ENCODE peak calls at places on chromosomes 5 and 9, in eight cellular contexts. S, V, P, B, L, J, X and W are unnamed samples.

GRCh38 chr9:74953235-74953741 is 576 bp upstream of the C9orf40 start:
- DNase-seq in J (no peak), X (no peak), S (peak), P (peak), B (no peak), L (no peak), V (no peak), W (no peak)

GRCh38 chr5:107284822-107285510 is 385.8 kb downstream of the EFNA5 start:
- DNase-seq in L (no peak), V (peak), P (no peak), X (no peak), J (no peak), S (no peak), B (no peak), W (no peak)

GRCh38 chr5:116002116-116002906 is 30.0 kb upstream of the ARL14EPL start:
- DNase-seq in V (no peak), B (no peak), J (no peak), X (no peak), S (peak), P (no peak), L (no peak), W (no peak)

GRCh38 chr5:167652690-167653089 is 638.8 kb upstream of the WWC1 start:
- DNase-seq in V (no peak), X (no peak), B (no peak), J (no peak), P (no peak), S (no peak), L (no peak), W (no peak)

GRCh38 chr5:76457685-76458491 is 54.8 kb downstream of the IQGAP2 start:
- DNase-seq in J (no peak), X (no peak), B (no peak), P (no peak), V (no peak), L (no peak), S (no peak), W (no peak)

GRCh38 chr5:20041326-20041977 is 53.5 kb upstream of the CDH18 start:
- DNase-seq in S (peak), P (no peak), V (no peak), X (no peak), B (no peak), J (no peak), L (no peak), W (no peak)

GRCh38 chr5:77076961-77077820 is 9.9 kb downstream of the ZBED3 start:
- DNase-seq in X (no peak), S (peak), B (peak), V (no peak), J (peak), L (no peak), P (no peak), W (no peak)

GRCh38 chr5:55645304-55645703 is 66.8 kb downstream of the SLC38A9 start:
- DNase-seq in V (peak), S (no peak), J (no peak), X (no peak), B (no peak), L (no peak), P (no peak), W (no peak)

GRCh38 chr9:89606049-89606481 is 1.3 kb downstream of the GADD45G start:
- DNase-seq in J (peak), L (peak), V (peak), S (no peak), X (no peak), B (peak), P (no peak), W (no peak)

GRCh38 chr5:172570594-172571334 is 70.3 kb upstream of the NEURL1B start:
- DNase-seq in J (no peak), X (no peak), L (no peak), S (no peak), P (no peak), V (no peak), B (no peak), W (no peak)

GRCh38 chr9:38309324-38310195 is 82.9 kb upstream of the ALDH1B1 start:
- DNase-seq in V (no peak), S (peak), L (peak), X (no peak), J (no peak), P (no peak), B (no peak), W (no peak)

GRCh38 chr5:125372694-125373621 is 626.5 kb upstream of the ZNF608 start:
- DNase-seq in S (peak), X (peak), L (no peak), J (no peak), P (peak), B (peak), V (peak), W (no peak)

GRCh38 chr5:160287378-160288051 is 24.8 kb downstream of the CCNJL start:
- DNase-seq in P (no peak), B (peak), S (no peak), V (peak), L (no peak), J (peak), X (no peak), W (no peak)

GRCh38 chr9:137804908-137805356 is 72.7 kb upstream of the CACNA1B start:
- DNase-seq in V (no peak), J (no peak), P (no peak), L (no peak), B (no peak), S (no peak), X (no peak), W (no peak)

GRCh38 chr5:76145945-76146344 is 62.8 kb downstream of the SV2C start:
- DNase-seq in X (no peak), L (peak), B (peak), J (no peak), V (peak), S (no peak), P (no peak), W (peak)

GRCh38 chr5:142032747-142033631 is 20.2 kb upstream of the GNPDA1 start:
- DNase-seq in V (no peak), J (no peak), B (no peak), X (no peak), S (no peak), P (no peak), L (peak), W (no peak)

GRCh38 chr9:89477395-89477794 is 20.5 kb downstream of the SEMA4D start:
- DNase-seq in J (no peak), L (no peak), X (no peak), P (no peak), S (no peak), V (no peak), B (no peak), W (no peak)

GRCh38 chr9:115456515-115456914 is 338.6 kb upstream of the TNC start:
- DNase-seq in J (no peak), L (no peak), S (peak), B (no peak), X (no peak), V (no peak), P (no peak), W (no peak)

GRCh38 chr5:133635051-133635450 is 22.7 kb upstream of the FSTL4 start:
- DNase-seq in S (no peak), L (no peak), P (peak), J (no peak), X (no peak), V (peak), B (no peak), W (no peak)

GRCh38 chr5:149063017-149063687 is at the start of gene SH3TC2:
- DNase-seq in J (peak), P (no peak), S (peak), B (peak), L (no peak), V (peak), X (no peak), W (no peak)

GRCh38 chr5:79702606-79703380 is 13.2 kb downstream of the CMYA5 start:
- DNase-seq in X (no peak), S (peak), P (peak), L (peak), V (no peak), J (peak), B (peak), W (peak)

GRCh38 chr5:989961-990530 is 18.6 kb upstream of the NKD2 start:
- DNase-seq in P (no peak), X (peak), L (no peak), S (no peak), V (no peak), J (peak), B (peak), W (no peak)

GRCh38 chr9:120949290-120949689 is 22.7 kb upstream of the TRAF1 start:
- DNase-seq in B (no peak), L (no peak), J (no peak), S (no peak), X (no peak), P (no peak), V (no peak), W (no peak)

GRCh38 chr5:10453564-10453963 is 11.9 kb downstream of the ROPN1L start:
- DNase-seq in L (peak), V (no peak), S (peak), X (no peak), J (no peak), B (no peak), P (no peak), W (no peak)